ENCODE peak calls at places on chromosomes 2 and 18, in six cellular contexts. W is T follicular helper cell; E is stomach; Y is activated naive CD4-positive, alpha-beta T cell treated with anti-CD3 and anti-CD28 coated beads, Interleukin-2, amount 50 U/mL, for 72 hours; R is HCT116; G is H4. T is an unnamed sample.

GRCh38 chr2:28377984-28378678 is 14.5 kb upstream of the FOSL2 start:
- DNase-seq in W (no peak), E (peak; percentile 94), Y (no peak), R (no peak), G (no peak), T (peak; percentile 70)

GRCh38 chr18:23268641-23269040 is 133.4 kb downstream of the CABLES1 start:
- DNase-seq in W (no peak), E (no peak), Y (no peak), R (no peak), G (no peak), T (no peak)

GRCh38 chr2:23327897-23328296 is 57.1 kb upstream of the KLHL29 start:
- DNase-seq in W (no peak), E (no peak), Y (no peak), R (no peak), G (no peak), T (no peak)

GRCh38 chr2:195636890-195637289 is 20.1 kb upstream of the SLC39A10 start:
- DNase-seq in W (no peak), E (no peak), Y (no peak), R (no peak), G (no peak), T (no peak)

GRCh38 chr2:152278536-152278935 is 56.4 kb upstream of the FMNL2 start:
- DNase-seq in W (no peak), E (no peak), Y (no peak), R (no peak), G (no peak), T (no peak)

GRCh38 chr2:103773884-103774283 is 1012.1 kb downstream of the TMEM182 start:
- DNase-seq in W (no peak), E (no peak), Y (no peak), R (no peak), G (peak; percentile 13), T (peak; percentile 8)

GRCh38 chr2:202251494-202251893 is 13.1 kb upstream of the SUMO1 start:
- DNase-seq in W (no peak), E (no peak), Y (no peak), R (no peak), G (no peak), T (no peak)

GRCh38 chr2:46555646-46556205 is 76.4 kb downstream of the TMEM247 start:
- DNase-seq in W (no peak), E (no peak), Y (no peak), R (no peak), G (no peak), T (no peak)

GRCh38 chr2:234458466-234458865 is 38.4 kb downstream of the ARL4C start:
- DNase-seq in W (no peak), E (no peak), Y (no peak), R (no peak), G (no peak), T (no peak)

GRCh38 chr2:152694161-152694661 is 23.1 kb downstream of the PRPF40A start:
- DNase-seq in W (no peak), E (no peak), Y (no peak), R (no peak), G (peak; percentile 77), T (peak; percentile 39)

GRCh38 chr2:143261986-143262784 is 133.0 kb downstream of the ARHGAP15 start:
- DNase-seq in W (peak; percentile 35), E (no peak), Y (no peak), R (no peak), G (no peak), T (no peak)

GRCh38 chr18:47492691-47493090 is 241.2 kb upstream of the SKOR2 start:
- DNase-seq in W (no peak), E (no peak), Y (no peak), R (no peak), G (no peak), T (no peak)

GRCh38 chr2:84980263-84980983 is 9.5 kb downstream of the KCMF1 start:
- DNase-seq in W (no peak), E (no peak), Y (no peak), R (no peak), G (no peak), T (no peak)

GRCh38 chr18:56044239-56044638 is 456.2 kb upstream of the TCF4 start:
- DNase-seq in W (no peak), E (no peak), Y (no peak), R (no peak), G (no peak), T (no peak)

GRCh38 chr18:2906522-2907458 is 60.0 kb downstream of the EMILIN2 start:
- DNase-seq in W (peak; percentile 26), E (no peak), Y (peak; percentile 66), R (no peak), G (no peak), T (peak; percentile 56)

GRCh38 chr18:42931501-42931900 is 184.0 kb downstream of the RIT2 start:
- DNase-seq in W (no peak), E (no peak), Y (no peak), R (no peak), G (peak; percentile 38), T (no peak)

GRCh38 chr2:234996467-234997270 is 44.9 kb downstream of the SH3BP4 start:
- DNase-seq in W (no peak), E (no peak), Y (no peak), R (no peak), G (peak; percentile 97), T (no peak)

GRCh38 chr2:160719116-160719515 is 225.5 kb upstream of the RBMS1 start:
- DNase-seq in W (no peak), E (no peak), Y (no peak), R (no peak), G (peak; percentile 12), T (no peak)

GRCh38 chr2:110948027-110948687 is 172.6 kb upstream of the BCL2L11 start:
- DNase-seq in W (no peak), E (no peak), Y (no peak), R (no peak), G (peak; percentile 48), T (no peak)

GRCh38 chr18:80252136-80252535 is 4.8 kb upstream of the PARD6G start:
- DNase-seq in W (no peak), E (no peak), Y (no peak), R (no peak), G (no peak), T (no peak)

GRCh38 chr2:45860136-45861106 is 208.9 kb downstream of the PRKCE start:
- DNase-seq in W (no peak), E (peak; percentile 33), Y (peak; percentile 26), R (no peak), G (no peak), T (no peak)

GRCh38 chr2:201546576-201546975 is 95.0 kb downstream of the STRADB start:
- DNase-seq in W (no peak), E (no peak), Y (no peak), R (no peak), G (no peak), T (no peak)

GRCh38 chr2:69043736-69044400 is 30.9 kb downstream of the ANTXR1 start:
- DNase-seq in W (no peak), E (no peak), Y (no peak), R (no peak), G (no peak), T (no peak)

GRCh38 chr2:59932341-59932740 is 621.1 kb downstream of the BCL11A start:
- DNase-seq in W (no peak), E (no peak), Y (no peak), R (no peak), G (no peak), T (no peak)

GRCh38 chr18:67525328-67526110 is 9.0 kb upstream of the DSEL start:
- DNase-seq in W (no peak), E (peak; percentile 68), Y (no peak), R (no peak), G (peak; percentile 96), T (peak; percentile 22)

GRCh38 chr2:27320958-27321543 is 1.8 kb downstream of the MPV17 start:
- DNase-seq in W (no peak), E (peak; percentile 64), Y (no peak), R (peak; percentile 98), G (peak; percentile 94), T (peak; percentile 94)

GRCh38 chr2:163665817-163666216 is 70.0 kb downstream of the FIGN start:
- DNase-seq in W (no peak), E (no peak), Y (no peak), R (no peak), G (peak; percentile 19), T (no peak)

GRCh38 chr2:195561205-195562032 is 95.6 kb upstream of the SLC39A10 start:
- DNase-seq in W (no peak), E (no peak), Y (no peak), R (no peak), G (no peak), T (no peak)

GRCh38 chr2:26243643-26244478 is 571 bp downstream of the HADHA start:
- DNase-seq in W (no peak), E (peak; percentile 35), Y (no peak), R (no peak), G (peak; percentile 2), T (peak; percentile 9)

GRCh38 chr2:236354973-236355595 is 90.9 kb upstream of the ASB18 start:
- DNase-seq in W (no peak), E (no peak), Y (no peak), R (no peak), G (no peak), T (no peak)

GRCh38 chr18:76578571-76579300 is 83.7 kb upstream of the ZNF516 start:
- DNase-seq in W (no peak), E (no peak), Y (no peak), R (no peak), G (no peak), T (no peak)

GRCh38 chr2:224025874-224026273 is 13.2 kb downstream of the SERPINE2 start:
- DNase-seq in W (peak; percentile 4), E (no peak), Y (peak; percentile 59), R (no peak), G (no peak), T (no peak)

GRCh38 chr2:102815285-102815684 is 53.5 kb downstream of the TMEM182 start:
- DNase-seq in W (no peak), E (no peak), Y (no peak), R (no peak), G (no peak), T (no peak)

GRCh38 chr2:226117506-226118065 is 682.0 kb downstream of the IRS1 start:
- DNase-seq in W (no peak), E (no peak), Y (no peak), R (no peak), G (no peak), T (no peak)

GRCh38 chr2:23436346-23437099 is 51.5 kb downstream of the KLHL29 start:
- DNase-seq in W (no peak), E (peak; percentile 19), Y (peak; percentile 59), R (no peak), G (no peak), T (no peak)

T was measured in LoVo.